ENCODE peak calls at places on chromosomes 12 and 14, in five cellular contexts. One of them, this sample, is unnamed.

GRCh38 chr12:116121453-116121871 is 156.0 kb downstream of the MED13L start:
- DNase-seq in NCI-H460: no peak
- DNase-seq in posterior cingulate gyrus: no peak
- DNase-seq in ecto neural progenitor cell: no peak
- DNase-seq in ELR: peak
- DNase-seq in this sample: no peak

GRCh38 chr12:81084848-81085350 is 7.0 kb downstream of the ACSS3 start:
- DNase-seq in NCI-H460: no peak
- DNase-seq in ecto neural progenitor cell: no peak
- DNase-seq in posterior cingulate gyrus: no peak
- DNase-seq in ELR: no peak
- DNase-seq in this sample: no peak

GRCh38 chr14:101221549-101222160 is 318.1 kb upstream of the RTL1 start:
- DNase-seq in posterior cingulate gyrus: no peak
- DNase-seq in ELR: no peak
- DNase-seq in ecto neural progenitor cell: no peak
- DNase-seq in NCI-H460: no peak
- DNase-seq in this sample: no peak

GRCh38 chr14:75298187-75298985 is 19.8 kb downstream of the FOS start:
- DNase-seq in NCI-H460: no peak
- DNase-seq in posterior cingulate gyrus: no peak
- DNase-seq in ELR: no peak
- DNase-seq in ecto neural progenitor cell: no peak
- DNase-seq in this sample: no peak

GRCh38 chr12:1644523-1645438 is 15.8 kb downstream of the WNT5B start:
- DNase-seq in posterior cingulate gyrus: peak
- DNase-seq in NCI-H460: no peak
- DNase-seq in ecto neural progenitor cell: no peak
- DNase-seq in ELR: no peak
- DNase-seq in this sample: no peak

GRCh38 chr12:124862768-124863408 is 776 bp downstream of the SCARB1 start:
- DNase-seq in posterior cingulate gyrus: peak
- DNase-seq in ELR: peak
- DNase-seq in ecto neural progenitor cell: peak
- DNase-seq in NCI-H460: no peak
- DNase-seq in this sample: no peak

GRCh38 chr12:129961111-129961510 is 57.3 kb upstream of the TMEM132D start:
- DNase-seq in posterior cingulate gyrus: no peak
- DNase-seq in ecto neural progenitor cell: no peak
- DNase-seq in ELR: no peak
- DNase-seq in NCI-H460: no peak
- DNase-seq in this sample: no peak

GRCh38 chr14:51643137-51643536 is 8.6 kb upstream of the FRMD6 start:
- DNase-seq in ecto neural progenitor cell: no peak
- DNase-seq in ELR: peak
- DNase-seq in NCI-H460: no peak
- DNase-seq in posterior cingulate gyrus: no peak
- DNase-seq in this sample: no peak

GRCh38 chr14:96514694-96515093 is 12.5 kb downstream of the PAPOLA start:
- DNase-seq in ELR: no peak
- DNase-seq in NCI-H460: no peak
- DNase-seq in ecto neural progenitor cell: no peak
- DNase-seq in posterior cingulate gyrus: no peak
- DNase-seq in this sample: no peak

GRCh38 chr12:12975322-12976077 is 23.5 kb upstream of the GPRC5D start:
- DNase-seq in ELR: peak
- DNase-seq in posterior cingulate gyrus: no peak
- DNase-seq in ecto neural progenitor cell: no peak
- DNase-seq in NCI-H460: peak
- DNase-seq in this sample: peak

GRCh38 chr14:87944987-87945604 is 47.9 kb downstream of the GALC start:
- DNase-seq in ecto neural progenitor cell: no peak
- DNase-seq in ELR: peak
- DNase-seq in NCI-H460: peak
- DNase-seq in posterior cingulate gyrus: no peak
- DNase-seq in this sample: peak

GRCh38 chr14:53954551-53955233 is 1.9 kb downstream of the BMP4 start:
- DNase-seq in ELR: peak
- DNase-seq in NCI-H460: no peak
- DNase-seq in ecto neural progenitor cell: peak
- DNase-seq in posterior cingulate gyrus: no peak
- DNase-seq in this sample: no peak

GRCh38 chr12:998020-998874 is 7.2 kb downstream of the ERC1 start:
- DNase-seq in posterior cingulate gyrus: no peak
- DNase-seq in NCI-H460: no peak
- DNase-seq in ecto neural progenitor cell: no peak
- DNase-seq in ELR: no peak
- DNase-seq in this sample: no peak

GRCh38 chr12:82279597-82279996 is 78.6 kb downstream of the CCDC59 start:
- DNase-seq in NCI-H460: no peak
- DNase-seq in ecto neural progenitor cell: no peak
- DNase-seq in ELR: no peak
- DNase-seq in posterior cingulate gyrus: no peak
- DNase-seq in this sample: no peak

GRCh38 chr14:92676448-92677086 is 71.9 kb downstream of the LGMN start:
- DNase-seq in posterior cingulate gyrus: no peak
- DNase-seq in ecto neural progenitor cell: no peak
- DNase-seq in NCI-H460: no peak
- DNase-seq in ELR: no peak
- DNase-seq in this sample: no peak

GRCh38 chr12:104634044-104634443 is 177.3 kb downstream of the CHST11 start:
- DNase-seq in ecto neural progenitor cell: no peak
- DNase-seq in NCI-H460: no peak
- DNase-seq in ELR: no peak
- DNase-seq in posterior cingulate gyrus: no peak
- DNase-seq in this sample: no peak

GRCh38 chr12:95116341-95116740 is 42.9 kb upstream of the NR2C1 start:
- DNase-seq in ecto neural progenitor cell: no peak
- DNase-seq in NCI-H460: no peak
- DNase-seq in ELR: no peak
- DNase-seq in posterior cingulate gyrus: no peak
- DNase-seq in this sample: no peak

GRCh38 chr12:95205685-95206084 is 11.6 kb downstream of the FGD6 start:
- DNase-seq in NCI-H460: no peak
- DNase-seq in ELR: peak
- DNase-seq in ecto neural progenitor cell: no peak
- DNase-seq in posterior cingulate gyrus: peak
- DNase-seq in this sample: no peak

GRCh38 chr12:4809013-4809448 is 88.8 kb downstream of the GALNT8 start:
- DNase-seq in ELR: no peak
- DNase-seq in posterior cingulate gyrus: peak
- DNase-seq in NCI-H460: no peak
- DNase-seq in ecto neural progenitor cell: peak
- DNase-seq in this sample: no peak

GRCh38 chr12:98213556-98213955 is 301.8 kb upstream of the TMPO start:
- DNase-seq in NCI-H460: no peak
- DNase-seq in ELR: no peak
- DNase-seq in posterior cingulate gyrus: no peak
- DNase-seq in ecto neural progenitor cell: no peak
- DNase-seq in this sample: no peak

GRCh38 chr14:71478542-71478941 is 453.7 kb upstream of the RGS6 start:
- DNase-seq in posterior cingulate gyrus: no peak
- DNase-seq in ELR: peak
- DNase-seq in NCI-H460: no peak
- DNase-seq in ecto neural progenitor cell: no peak
- DNase-seq in this sample: no peak

GRCh38 chr14:61388976-61389576 is 67.7 kb downstream of the PRKCH start:
- DNase-seq in ecto neural progenitor cell: no peak
- DNase-seq in posterior cingulate gyrus: no peak
- DNase-seq in ELR: no peak
- DNase-seq in NCI-H460: no peak
- DNase-seq in this sample: peak

GRCh38 chr14:24911324-24912095 is 138.4 kb downstream of the STXBP6 start:
- DNase-seq in ecto neural progenitor cell: no peak
- DNase-seq in posterior cingulate gyrus: no peak
- DNase-seq in NCI-H460: no peak
- DNase-seq in ELR: peak
- DNase-seq in this sample: no peak

GRCh38 chr14:66082009-66082408 is 404.2 kb upstream of the CCDC196 start:
- DNase-seq in ELR: no peak
- DNase-seq in posterior cingulate gyrus: no peak
- DNase-seq in ecto neural progenitor cell: no peak
- DNase-seq in NCI-H460: no peak
- DNase-seq in this sample: no peak

GRCh38 chr12:116273813-116274551 is 3.5 kb downstream of the MED13L start:
- DNase-seq in ecto neural progenitor cell: no peak
- DNase-seq in posterior cingulate gyrus: no peak
- DNase-seq in ELR: no peak
- DNase-seq in NCI-H460: no peak
- DNase-seq in this sample: no peak

GRCh38 chr14:78758333-78758732 is 588.2 kb downstream of the NRXN3 start:
- DNase-seq in posterior cingulate gyrus: no peak
- DNase-seq in ELR: peak
- DNase-seq in ecto neural progenitor cell: no peak
- DNase-seq in NCI-H460: peak
- DNase-seq in this sample: peak

GRCh38 chr12:94148841-94149780 is 734 bp downstream of the PLXNC1 start:
- DNase-seq in posterior cingulate gyrus: peak
- DNase-seq in NCI-H460: no peak
- DNase-seq in ELR: peak
- DNase-seq in ecto neural progenitor cell: peak
- DNase-seq in this sample: no peak

GRCh38 chr14:92439551-92440344 is 73.8 kb upstream of the RIN3 start:
- DNase-seq in ecto neural progenitor cell: no peak
- DNase-seq in ELR: no peak
- DNase-seq in posterior cingulate gyrus: no peak
- DNase-seq in NCI-H460: no peak
- DNase-seq in this sample: no peak

GRCh38 chr12:80556566-80556965 is 112.5 kb downstream of the PTPRQ start:
- DNase-seq in ELR: no peak
- DNase-seq in ecto neural progenitor cell: no peak
- DNase-seq in NCI-H460: no peak
- DNase-seq in posterior cingulate gyrus: no peak
- DNase-seq in this sample: no peak

GRCh38 chr12:28611115-28611435 is 420.8 kb downstream of the CCDC91 start:
- DNase-seq in NCI-H460: peak
- DNase-seq in ecto neural progenitor cell: no peak
- DNase-seq in posterior cingulate gyrus: no peak
- DNase-seq in ELR: peak
- DNase-seq in this sample: peak

GRCh38 chr12:3107071-3107583 is 29.9 kb downstream of the TSPAN9 start:
- DNase-seq in posterior cingulate gyrus: no peak
- DNase-seq in ecto neural progenitor cell: no peak
- DNase-seq in ELR: peak
- DNase-seq in NCI-H460: no peak
- DNase-seq in this sample: no peak

GRCh38 chr12:97923546-97923945 is 460.9 kb downstream of the RMST start:
- DNase-seq in ecto neural progenitor cell: no peak
- DNase-seq in posterior cingulate gyrus: no peak
- DNase-seq in ELR: no peak
- DNase-seq in NCI-H460: no peak
- DNase-seq in this sample: no peak

GRCh38 chr12:11927311-11927935 is 143.3 kb upstream of the BCL2L14 start:
- DNase-seq in ecto neural progenitor cell: peak
- DNase-seq in ELR: no peak
- DNase-seq in NCI-H460: no peak
- DNase-seq in posterior cingulate gyrus: no peak
- DNase-seq in this sample: no peak